ENCODE peak calls at places on chromosomes 6 and 20, in four cellular contexts. G is central memory CD4-positive, alpha-beta T cell; W is ELF-1; X is HuH-7.5. K is an unnamed sample.
A peak's percentile ranks its signal among the peaks of the same experiment; 100 is the strongest.

GRCh38 chr6:135667694-135668455 is 170.3 kb upstream of the AHI1 start:
- DNase-seq in G (no peak), W (peak; percentile 55), X (no peak), K (no peak)

GRCh38 chr6:142942805-142943227 is 2.2 kb downstream of the HIVEP2 start:
- DNase-seq in G (peak; percentile 53), W (no peak), X (peak; percentile 36), K (no peak)

GRCh38 chr6:37643851-37644672 is 53.6 kb downstream of the MDGA1 start:
- DNase-seq in G (no peak), W (no peak), X (no peak), K (no peak)

GRCh38 chr20:38001173-38001875 is 31.9 kb downstream of the TTI1 start:
- DNase-seq in G (no peak), W (no peak), X (no peak), K (no peak)

GRCh38 chr6:34027445-34027936 is 118.4 kb downstream of the GRM4 start:
- DNase-seq in G (peak; percentile 52), W (peak; percentile 59), X (peak; percentile 83), K (peak; percentile 85)

GRCh38 chr6:96022225-96022624 is 6.5 kb downstream of the FUT9 start:
- DNase-seq in G (no peak), W (no peak), X (no peak), K (no peak)

GRCh38 chr6:79733388-79733787 is 102.3 kb downstream of the SH3BGRL2 start:
- DNase-seq in G (no peak), W (no peak), X (no peak), K (no peak)

GRCh38 chr6:16583151-16583762 is 178.0 kb downstream of the ATXN1 start:
- DNase-seq in G (no peak), W (no peak), X (no peak), K (no peak)

GRCh38 chr6:47161176-47161687 is 119.1 kb upstream of the ADGRF1 start:
- DNase-seq in G (no peak), W (no peak), X (no peak), K (no peak)

GRCh38 chr6:3756516-3757010 is 5.0 kb upstream of the PXDC1 start:
- DNase-seq in G (no peak), W (peak; percentile 50), X (no peak), K (no peak)

GRCh38 chr20:40960101-40960500 is 68.5 kb upstream of the TOP1 start:
- DNase-seq in G (no peak), W (no peak), X (no peak), K (no peak)

GRCh38 chr6:83309344-83309743 is 116.2 kb downstream of the RWDD2A start:
- DNase-seq in G (no peak), W (no peak), X (no peak), K (no peak)

GRCh38 chr20:58209652-58210397 is 18.6 kb downstream of the ANKRD60 start:
- DNase-seq in G (peak; percentile 75), W (peak; percentile 89), X (peak; percentile 94), K (peak; percentile 92)

GRCh38 chr6:73073238-73073637 is 152.1 kb downstream of the KHDC1L start:
- DNase-seq in G (no peak), W (no peak), X (no peak), K (no peak)

GRCh38 chr6:135270676-135271536 is 89.8 kb downstream of the MYB start:
- DNase-seq in G (no peak), W (peak; percentile 77), X (no peak), K (no peak)

GRCh38 chr20:13220194-13220856 is 749 bp upstream of the ISM1 start:
- DNase-seq in G (peak; percentile 27), W (peak; percentile 79), X (peak; percentile 80), K (peak; percentile 76)

GRCh38 chr6:82251942-82252341 is 4.4 kb upstream of the IBTK start:
- DNase-seq in G (no peak), W (no peak), X (no peak), K (peak; percentile 70)

GRCh38 chr20:25496968-25497401 is 88.3 kb downstream of the NINL start:
- DNase-seq in G (no peak), W (no peak), X (no peak), K (no peak)

GRCh38 chr6:64034840-64035656 is 399.4 kb downstream of the PHF3 start:
- DNase-seq in G (no peak), W (no peak), X (no peak), K (no peak)

GRCh38 chr6:39684790-39685485 is 40.3 kb downstream of the KIF6 start:
- DNase-seq in G (no peak), W (no peak), X (no peak), K (no peak)

GRCh38 chr6:137813308-137813707 is 53.8 kb upstream of the TNFAIP3 start:
- DNase-seq in G (no peak), W (no peak), X (no peak), K (no peak)

GRCh38 chr6:14827366-14827765 is 418.5 kb upstream of the JARID2 start:
- DNase-seq in G (no peak), W (no peak), X (no peak), K (no peak)

GRCh38 chr20:62711703-62712101 is 3.1 kb downstream of the NTSR1 start:
- DNase-seq in G (no peak), W (peak; percentile 16), X (no peak), K (no peak)

GRCh38 chr6:82205793-82206425 is 41.6 kb downstream of the IBTK start:
- DNase-seq in G (no peak), W (peak; percentile 3), X (peak; percentile 10), K (peak; percentile 22)

GRCh38 chr6:160952633-160953281 is 38.8 kb upstream of the MAP3K4 start:
- DNase-seq in G (no peak), W (no peak), X (no peak), K (peak; percentile 80)

GRCh38 chr20:25376886-25377285 is 13.7 kb downstream of the ABHD12 start:
- DNase-seq in G (no peak), W (no peak), X (no peak), K (no peak)

GRCh38 chr6:145345094-145345493 is 390.2 kb downstream of the EPM2A start:
- DNase-seq in G (no peak), W (no peak), X (no peak), K (no peak)

GRCh38 chr6:169529931-169530761 is 171.7 kb downstream of the WDR27 start:
- DNase-seq in G (peak; percentile 7), W (no peak), X (no peak), K (no peak)

K was measured in neural progenitor cell.